ENCODE peak calls at places on chromosomes 4 and X, in four cellular contexts. One of them, this sample, is unnamed.

GRCh38 chr4:40576651-40577480 is 52.8 kb downstream of the RBM47 start:
- DNase-seq in K562: peak
- DNase-seq in HL-60: peak
- DNase-seq in GM12878: peak
- DNase-seq in this sample: no peak

GRCh38 chr4:21593268-21594002 is 355.1 kb downstream of the KCNIP4 start:
- DNase-seq in K562: no peak
- DNase-seq in HL-60: no peak
- DNase-seq in GM12878: no peak
- DNase-seq in this sample: no peak

GRCh38 chr4:11259837-11260236 is 168.9 kb downstream of the HS3ST1 start:
- DNase-seq in K562: no peak
- DNase-seq in HL-60: no peak
- DNase-seq in GM12878: no peak
- DNase-seq in this sample: no peak

GRCh38 chrX:72274526-72274925 is 2.5 kb downstream of the RPS4X start:
- DNase-seq in K562: no peak
- DNase-seq in HL-60: no peak
- DNase-seq in GM12878: no peak
- DNase-seq in this sample: no peak

GRCh38 chr4:177315767-177316490 is 6.3 kb downstream of the NEIL3 start:
- DNase-seq in K562: no peak
- DNase-seq in HL-60: no peak
- DNase-seq in GM12878: no peak
- DNase-seq in this sample: no peak

GRCh38 chr4:73836373-73837269 is at the start of gene CXCL6:
- DNase-seq in K562: no peak
- DNase-seq in HL-60: no peak
- DNase-seq in GM12878: no peak
- DNase-seq in this sample: no peak

GRCh38 chr4:150385606-150386005 is 196.3 kb upstream of the MAB21L2 start:
- DNase-seq in K562: peak
- DNase-seq in HL-60: no peak
- DNase-seq in GM12878: no peak
- DNase-seq in this sample: no peak

GRCh38 chrX:46317158-46317557 is 228.1 kb downstream of the ZNF674 start:
- DNase-seq in K562: no peak
- DNase-seq in HL-60: no peak
- DNase-seq in GM12878: no peak
- DNase-seq in this sample: no peak

GRCh38 chrX:13029831-13030771 is 14.3 kb downstream of the FAM9C start:
- DNase-seq in K562: no peak
- DNase-seq in HL-60: no peak
- DNase-seq in GM12878: no peak
- DNase-seq in this sample: no peak

GRCh38 chr4:54658321-54659093 is 750 bp downstream of the KIT start:
- DNase-seq in K562: peak
- DNase-seq in HL-60: peak
- DNase-seq in GM12878: no peak
- DNase-seq in this sample: peak
- TF ChIP-seq POLR2AphosphoS5 in K562: no peak
- TF ChIP-seq POLR2AphosphoS5 in HL-60: peak
- TF ChIP-seq POLR2AphosphoS5 in GM12878: no peak
- TF ChIP-seq POLR2AphosphoS5 in this sample: no peak

DNA sequence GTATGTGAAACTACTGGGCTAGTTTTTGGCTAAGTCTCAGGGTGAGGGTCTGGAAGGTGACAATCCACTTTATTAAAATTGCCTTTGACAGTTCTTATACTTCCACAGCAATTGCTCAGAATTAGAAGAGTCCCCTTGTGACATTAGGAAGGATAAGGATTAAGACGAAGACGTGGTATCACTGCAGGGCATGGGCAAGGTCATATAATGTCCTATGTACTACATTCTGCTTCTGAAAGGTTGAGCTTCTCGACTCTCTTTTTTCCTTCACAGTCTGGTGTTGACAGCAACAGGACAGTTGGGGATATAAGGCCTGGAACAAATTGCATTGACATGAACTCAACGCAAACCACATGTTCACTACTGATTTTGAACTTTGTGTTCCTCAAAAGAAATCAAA is 40.9 kb upstream of the PRDM5 start:
- DNase-seq in K562: no peak
- DNase-seq in HL-60: no peak
- DNase-seq in GM12878: no peak
- DNase-seq in this sample: no peak
- TF ChIP-seq SPI1 in K562: no peak
- TF ChIP-seq SPI1 in HL-60: no peak
- TF ChIP-seq SPI1 in GM12878: no peak
- TF ChIP-seq SPI1 in this sample: no peak

GRCh38 chr4:57195622-57196021 is 85.4 kb upstream of the IGFBP7 start:
- DNase-seq in K562: peak
- DNase-seq in HL-60: no peak
- DNase-seq in GM12878: no peak
- DNase-seq in this sample: no peak

GRCh38 chr4:57193996-57194675 is 84.0 kb upstream of the IGFBP7 start:
- DNase-seq in K562: no peak
- DNase-seq in HL-60: no peak
- DNase-seq in GM12878: no peak
- DNase-seq in this sample: no peak

GRCh38 chr4:57193164-57193810 is 83.1 kb upstream of the IGFBP7 start:
- DNase-seq in K562: no peak
- DNase-seq in HL-60: no peak
- DNase-seq in GM12878: no peak
- DNase-seq in this sample: no peak

GRCh38 chr4:57190651-57191481 is 80.7 kb upstream of the IGFBP7 start:
- DNase-seq in K562: peak
- DNase-seq in HL-60: peak
- DNase-seq in GM12878: no peak
- DNase-seq in this sample: peak

DNA sequence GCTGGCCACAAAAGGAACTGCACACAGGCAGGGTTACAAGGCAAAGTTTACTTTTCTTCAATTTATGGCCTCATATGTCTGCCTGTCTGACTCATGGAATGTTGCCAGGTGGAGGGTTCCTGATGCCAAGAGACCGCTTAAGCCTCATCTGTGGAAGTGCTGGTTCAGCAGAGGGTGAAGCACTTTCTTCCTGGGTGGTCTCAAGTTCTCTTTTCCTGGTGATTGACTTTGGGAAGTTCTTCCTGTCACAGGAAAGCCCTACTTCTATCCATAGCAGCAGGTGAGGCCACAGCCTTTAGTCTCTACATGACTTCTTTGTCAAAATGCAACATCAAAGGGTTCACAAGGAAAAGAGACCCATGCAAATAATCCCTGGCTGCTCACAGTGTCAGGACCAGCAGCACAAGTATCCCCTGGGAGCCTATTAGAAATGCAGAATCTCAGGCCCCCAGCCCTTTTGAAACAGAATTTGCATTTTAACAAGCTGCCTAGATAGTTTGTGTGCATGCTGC is 81.4 kb upstream of the IGFBP7 start:
- DNase-seq in K562: no peak
- DNase-seq in HL-60: no peak
- DNase-seq in GM12878: no peak
- DNase-seq in this sample: no peak
- TF ChIP-seq POLR2AphosphoS5 in K562: no peak
- TF ChIP-seq POLR2AphosphoS5 in HL-60: no peak
- TF ChIP-seq POLR2AphosphoS5 in GM12878: no peak
- TF ChIP-seq POLR2AphosphoS5 in this sample: no peak

GRCh38 chr4:144562019-144562740 is 83.8 kb upstream of the HHIP start:
- DNase-seq in K562: no peak
- DNase-seq in HL-60: no peak
- DNase-seq in GM12878: no peak
- DNase-seq in this sample: no peak

GRCh38 chr4:144564358-144564757 is 81.6 kb upstream of the HHIP start:
- DNase-seq in K562: no peak
- DNase-seq in HL-60: no peak
- DNase-seq in GM12878: no peak
- DNase-seq in this sample: no peak

GRCh38 chr4:144565558-144566195 is 80.3 kb upstream of the HHIP start:
- DNase-seq in K562: no peak
- DNase-seq in HL-60: no peak
- DNase-seq in GM12878: no peak
- DNase-seq in this sample: no peak
- TF ChIP-seq SPI1 in K562: no peak
- TF ChIP-seq SPI1 in HL-60: no peak
- TF ChIP-seq SPI1 in GM12878: no peak
- TF ChIP-seq SPI1 in this sample: peak

GRCh38 chr4:183588169-183588675 is 70.8 kb downstream of the RWDD4 start:
- DNase-seq in K562: no peak
- DNase-seq in HL-60: no peak
- DNase-seq in GM12878: no peak
- DNase-seq in this sample: no peak
- TF ChIP-seq POLR2AphosphoS5 in K562: no peak
- TF ChIP-seq POLR2AphosphoS5 in HL-60: no peak
- TF ChIP-seq POLR2AphosphoS5 in GM12878: no peak
- TF ChIP-seq POLR2AphosphoS5 in this sample: no peak

DNA sequence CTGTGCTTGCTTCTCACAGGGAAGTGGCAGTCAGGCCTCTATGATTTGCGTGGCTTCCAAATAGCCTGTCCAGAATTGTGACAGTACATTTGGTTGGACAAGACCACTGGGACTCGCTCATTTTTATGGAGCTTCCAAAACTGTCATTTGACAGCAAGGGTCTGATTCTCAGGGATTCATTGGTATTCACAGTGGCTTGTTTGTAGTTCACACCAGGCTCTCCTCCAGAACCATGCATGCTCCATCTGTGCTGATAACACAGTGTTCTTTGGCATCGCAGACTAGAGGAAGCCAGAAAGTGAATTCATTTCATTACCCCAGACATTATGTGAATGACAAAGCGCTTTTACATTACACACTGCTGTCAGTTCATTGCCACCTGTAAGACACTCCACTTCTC is 208.3 kb downstream of the ARHGAP10 start:
- DNase-seq in K562: no peak
- DNase-seq in HL-60: no peak
- DNase-seq in GM12878: no peak
- DNase-seq in this sample: no peak
- TF ChIP-seq SPI1 in K562: no peak
- TF ChIP-seq SPI1 in HL-60: no peak
- TF ChIP-seq SPI1 in GM12878: no peak
- TF ChIP-seq SPI1 in this sample: no peak

GRCh38 chrX:54439967-54440871 is at the start of gene TSR2:
- DNase-seq in K562: peak
- DNase-seq in HL-60: peak
- DNase-seq in GM12878: peak
- DNase-seq in this sample: peak
- TF ChIP-seq POLR2AphosphoS5 in K562: peak
- TF ChIP-seq POLR2AphosphoS5 in HL-60: peak
- TF ChIP-seq POLR2AphosphoS5 in GM12878: peak
- TF ChIP-seq POLR2AphosphoS5 in this sample: peak